ENCODE peak calls at places on chromosomes 3 and 15, in nine cellular contexts. One of them, this sample, is unnamed. For H3K27me3, the result is how much of the 10 kb centered on the place peaks cover.

GRCh38 chr3:190618349-190619030 is 104.6 kb downstream of the IL1RAP start:
- DNase-seq in endodermal cell: no peak
- DNase-seq in RWPE2: no peak
- DNase-seq in heart left ventricle: no peak
- DNase-seq in testis: no peak
- DNase-seq in CD4-positive, alpha-beta T cell: no peak
- DNase-seq in tibial artery: no peak
- DNase-seq in GM23338: no peak
- DNase-seq in uterus: no peak
- DNase-seq in this sample: no peak

GRCh38 chr3:107894998-107895397 is 195.8 kb downstream of the CD47 start:
- DNase-seq in RWPE2: no peak
- DNase-seq in tibial artery: no peak
- DNase-seq in endodermal cell: no peak
- DNase-seq in GM23338: no peak
- DNase-seq in heart left ventricle: no peak
- DNase-seq in CD4-positive, alpha-beta T cell: no peak
- DNase-seq in uterus: no peak
- DNase-seq in testis: no peak
- DNase-seq in this sample: no peak

GRCh38 chr15:45634442-45635190 is at the start of gene SQOR:
- DNase-seq in RWPE2: peak
- DNase-seq in tibial artery: peak
- DNase-seq in CD4-positive, alpha-beta T cell: peak
- DNase-seq in GM23338: peak
- DNase-seq in testis: peak
- DNase-seq in heart left ventricle: peak
- DNase-seq in endodermal cell: peak
- DNase-seq in uterus: peak
- DNase-seq in this sample: peak

GRCh38 chr3:126465928-126466564 is 9.6 kb downstream of the ZXDC start:
- DNase-seq in uterus: no peak
- DNase-seq in RWPE2: peak
- DNase-seq in GM23338: no peak
- DNase-seq in heart left ventricle: peak
- DNase-seq in testis: no peak
- DNase-seq in endodermal cell: peak
- DNase-seq in CD4-positive, alpha-beta T cell: no peak
- DNase-seq in tibial artery: peak
- DNase-seq in this sample: no peak

GRCh38 chr3:50364573-50365079 is 5.3 kb upstream of the TMEM115 start:
- DNase-seq in testis: no peak
- DNase-seq in GM23338: peak
- DNase-seq in RWPE2: no peak
- DNase-seq in CD4-positive, alpha-beta T cell: no peak
- DNase-seq in heart left ventricle: peak
- DNase-seq in uterus: no peak
- DNase-seq in tibial artery: no peak
- DNase-seq in endodermal cell: peak
- DNase-seq in this sample: no peak

GRCh38 chr3:111237906-111238305 is 166.3 kb downstream of the NECTIN3 start:
- DNase-seq in RWPE2: no peak
- DNase-seq in heart left ventricle: no peak
- DNase-seq in uterus: no peak
- DNase-seq in endodermal cell: no peak
- DNase-seq in CD4-positive, alpha-beta T cell: no peak
- DNase-seq in GM23338: no peak
- DNase-seq in tibial artery: no peak
- DNase-seq in testis: no peak
- DNase-seq in this sample: no peak

GRCh38 chr3:16417945-16418739 is 95.4 kb downstream of the RFTN1 start:
- DNase-seq in RWPE2: no peak
- DNase-seq in GM23338: no peak
- DNase-seq in CD4-positive, alpha-beta T cell: no peak
- DNase-seq in uterus: no peak
- DNase-seq in tibial artery: no peak
- DNase-seq in endodermal cell: no peak
- DNase-seq in testis: no peak
- DNase-seq in heart left ventricle: no peak
- DNase-seq in this sample: no peak

GRCh38 chr15:88623061-88623460 is 1.9 kb downstream of the AEN start:
- DNase-seq in endodermal cell: no peak
- DNase-seq in heart left ventricle: no peak
- DNase-seq in CD4-positive, alpha-beta T cell: no peak
- DNase-seq in GM23338: no peak
- DNase-seq in testis: no peak
- DNase-seq in tibial artery: no peak
- DNase-seq in RWPE2: peak
- DNase-seq in uterus: no peak
- DNase-seq in this sample: no peak

GRCh38 chr3:123347205-123347604 is 101.7 kb downstream of the ADCY5 start:
- DNase-seq in heart left ventricle: peak
- DNase-seq in tibial artery: peak
- DNase-seq in uterus: no peak
- DNase-seq in CD4-positive, alpha-beta T cell: no peak
- DNase-seq in RWPE2: peak
- DNase-seq in GM23338: no peak
- DNase-seq in testis: no peak
- DNase-seq in endodermal cell: no peak
- DNase-seq in this sample: no peak

GRCh38 chr3:123344941-123345594 is 103.8 kb downstream of the ADCY5 start:
- DNase-seq in RWPE2: peak
- DNase-seq in GM23338: peak
- DNase-seq in testis: no peak
- DNase-seq in heart left ventricle: peak
- DNase-seq in uterus: no peak
- DNase-seq in tibial artery: peak
- DNase-seq in CD4-positive, alpha-beta T cell: no peak
- DNase-seq in endodermal cell: peak
- DNase-seq in this sample: no peak

GRCh38 chr3:123346041-123346440 is 102.8 kb downstream of the ADCY5 start:
- DNase-seq in uterus: no peak
- DNase-seq in endodermal cell: peak
- DNase-seq in GM23338: no peak
- DNase-seq in CD4-positive, alpha-beta T cell: no peak
- DNase-seq in testis: no peak
- DNase-seq in RWPE2: peak
- DNase-seq in tibial artery: peak
- DNase-seq in heart left ventricle: peak
- DNase-seq in this sample: no peak

GRCh38 chr3:123347691-123348264 is 101.1 kb downstream of the ADCY5 start:
- DNase-seq in endodermal cell: no peak
- DNase-seq in tibial artery: peak
- DNase-seq in uterus: no peak
- DNase-seq in GM23338: peak
- DNase-seq in RWPE2: peak
- DNase-seq in heart left ventricle: no peak
- DNase-seq in testis: no peak
- DNase-seq in CD4-positive, alpha-beta T cell: no peak
- DNase-seq in this sample: no peak

DNA sequence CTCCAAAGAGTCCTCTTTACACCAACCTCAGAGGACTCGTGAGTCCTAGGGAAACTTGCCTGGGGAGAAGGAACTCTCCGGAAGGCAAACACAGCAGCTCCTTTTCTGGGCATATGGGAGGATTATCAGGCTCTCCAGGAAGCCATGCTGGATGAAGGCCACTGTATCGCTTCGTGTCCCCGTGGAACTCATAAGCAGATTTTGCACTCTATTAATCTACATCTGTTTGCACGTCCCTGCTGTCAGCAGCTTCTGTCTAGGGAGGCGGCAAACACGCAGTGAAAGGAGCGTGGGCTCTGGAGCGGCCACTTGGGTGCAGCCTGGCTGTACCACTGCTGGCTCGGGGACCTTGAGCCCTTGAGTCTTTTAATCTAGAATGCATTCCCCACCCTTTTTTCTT is 102.2 kb downstream of the ADCY5 start:
- DNase-seq in RWPE2: no peak
- DNase-seq in endodermal cell: no peak
- DNase-seq in tibial artery: peak
- DNase-seq in testis: peak
- DNase-seq in CD4-positive, alpha-beta T cell: no peak
- DNase-seq in uterus: no peak
- DNase-seq in GM23338: no peak
- DNase-seq in heart left ventricle: peak
- DNase-seq in this sample: peak
- H3K27me3 ChIP-seq in RWPE2: under half
- H3K27me3 ChIP-seq in endodermal cell: under half
- H3K27me3 ChIP-seq in tibial artery: under half
- H3K27me3 ChIP-seq in testis: under half
- H3K27me3 ChIP-seq in CD4-positive, alpha-beta T cell: under half
- H3K27me3 ChIP-seq in uterus: under half
- H3K27me3 ChIP-seq in GM23338: under half
- H3K27me3 ChIP-seq in heart left ventricle: under half
- H3K27me3 ChIP-seq in this sample: under half

GRCh38 chr3:4772858-4773257 is 206.4 kb upstream of the BHLHE40 start:
- DNase-seq in testis: no peak
- DNase-seq in GM23338: no peak
- DNase-seq in uterus: no peak
- DNase-seq in endodermal cell: no peak
- DNase-seq in heart left ventricle: no peak
- DNase-seq in tibial artery: no peak
- DNase-seq in CD4-positive, alpha-beta T cell: no peak
- DNase-seq in RWPE2: no peak
- DNase-seq in this sample: no peak

GRCh38 chr3:4774531-4774930 is 204.7 kb upstream of the BHLHE40 start:
- DNase-seq in CD4-positive, alpha-beta T cell: no peak
- DNase-seq in uterus: no peak
- DNase-seq in RWPE2: no peak
- DNase-seq in testis: no peak
- DNase-seq in heart left ventricle: no peak
- DNase-seq in endodermal cell: no peak
- DNase-seq in GM23338: no peak
- DNase-seq in tibial artery: no peak
- DNase-seq in this sample: no peak

GRCh38 chr3:4772171-4772804 is 206.9 kb upstream of the BHLHE40 start:
- DNase-seq in RWPE2: no peak
- DNase-seq in GM23338: no peak
- DNase-seq in heart left ventricle: peak
- DNase-seq in uterus: peak
- DNase-seq in tibial artery: peak
- DNase-seq in testis: peak
- DNase-seq in endodermal cell: no peak
- DNase-seq in CD4-positive, alpha-beta T cell: no peak
- DNase-seq in this sample: peak

GRCh38 chr3:4771238-4771637 is 208.0 kb upstream of the BHLHE40 start:
- DNase-seq in endodermal cell: no peak
- DNase-seq in heart left ventricle: no peak
- DNase-seq in CD4-positive, alpha-beta T cell: no peak
- DNase-seq in tibial artery: no peak
- DNase-seq in RWPE2: no peak
- DNase-seq in testis: no peak
- DNase-seq in uterus: no peak
- DNase-seq in GM23338: no peak
- DNase-seq in this sample: no peak

GRCh38 chr3:4773583-4773982 is 205.7 kb upstream of the BHLHE40 start:
- DNase-seq in tibial artery: no peak
- DNase-seq in CD4-positive, alpha-beta T cell: no peak
- DNase-seq in GM23338: no peak
- DNase-seq in endodermal cell: no peak
- DNase-seq in testis: no peak
- DNase-seq in uterus: no peak
- DNase-seq in heart left ventricle: no peak
- DNase-seq in RWPE2: no peak
- DNase-seq in this sample: no peak
- H3K27ac ChIP-seq in tibial artery: peak
- H3K27ac ChIP-seq in CD4-positive, alpha-beta T cell: no peak
- H3K27ac ChIP-seq in GM23338: no peak
- H3K27ac ChIP-seq in endodermal cell: no peak
- H3K27ac ChIP-seq in testis: no peak
- H3K27ac ChIP-seq in uterus: peak
- H3K27ac ChIP-seq in heart left ventricle: peak
- H3K27ac ChIP-seq in RWPE2: no peak
- H3K27ac ChIP-seq in this sample: no peak

GRCh38 chr15:82043130-82043673 is 2.6 kb downstream of the MEX3B start:
- DNase-seq in endodermal cell: peak
- DNase-seq in RWPE2: peak
- DNase-seq in uterus: peak
- DNase-seq in tibial artery: no peak
- DNase-seq in GM23338: peak
- DNase-seq in testis: peak
- DNase-seq in CD4-positive, alpha-beta T cell: no peak
- DNase-seq in heart left ventricle: peak
- DNase-seq in this sample: no peak
- TF ChIP-seq CTCF in endodermal cell: peak
- TF ChIP-seq CTCF in RWPE2: no peak
- TF ChIP-seq CTCF in uterus: no peak
- TF ChIP-seq CTCF in tibial artery: no peak
- TF ChIP-seq CTCF in GM23338: peak
- TF ChIP-seq CTCF in testis: no peak
- TF ChIP-seq CTCF in CD4-positive, alpha-beta T cell: no peak
- TF ChIP-seq CTCF in heart left ventricle: no peak
- TF ChIP-seq CTCF in this sample: no peak

GRCh38 chr3:10520118-10520517 is 14.7 kb upstream of the ATP2B2 start:
- DNase-seq in GM23338: no peak
- DNase-seq in heart left ventricle: no peak
- DNase-seq in uterus: no peak
- DNase-seq in CD4-positive, alpha-beta T cell: no peak
- DNase-seq in endodermal cell: peak
- DNase-seq in RWPE2: no peak
- DNase-seq in testis: peak
- DNase-seq in tibial artery: no peak
- DNase-seq in this sample: no peak

GRCh38 chr3:10521772-10522441 is 16.5 kb upstream of the ATP2B2 start:
- DNase-seq in heart left ventricle: peak
- DNase-seq in endodermal cell: peak
- DNase-seq in GM23338: no peak
- DNase-seq in RWPE2: no peak
- DNase-seq in CD4-positive, alpha-beta T cell: no peak
- DNase-seq in uterus: no peak
- DNase-seq in tibial artery: no peak
- DNase-seq in testis: peak
- DNase-seq in this sample: no peak

GRCh38 chr3:10524270-10524669 is 18.9 kb upstream of the ATP2B2 start:
- DNase-seq in CD4-positive, alpha-beta T cell: no peak
- DNase-seq in uterus: no peak
- DNase-seq in RWPE2: no peak
- DNase-seq in heart left ventricle: no peak
- DNase-seq in GM23338: no peak
- DNase-seq in endodermal cell: peak
- DNase-seq in testis: peak
- DNase-seq in tibial artery: no peak
- DNase-seq in this sample: no peak

GRCh38 chr3:10524799-10525301 is 19.5 kb upstream of the ATP2B2 start:
- DNase-seq in tibial artery: no peak
- DNase-seq in GM23338: no peak
- DNase-seq in endodermal cell: peak
- DNase-seq in RWPE2: no peak
- DNase-seq in uterus: no peak
- DNase-seq in testis: peak
- DNase-seq in heart left ventricle: no peak
- DNase-seq in CD4-positive, alpha-beta T cell: no peak
- DNase-seq in this sample: no peak

DNA sequence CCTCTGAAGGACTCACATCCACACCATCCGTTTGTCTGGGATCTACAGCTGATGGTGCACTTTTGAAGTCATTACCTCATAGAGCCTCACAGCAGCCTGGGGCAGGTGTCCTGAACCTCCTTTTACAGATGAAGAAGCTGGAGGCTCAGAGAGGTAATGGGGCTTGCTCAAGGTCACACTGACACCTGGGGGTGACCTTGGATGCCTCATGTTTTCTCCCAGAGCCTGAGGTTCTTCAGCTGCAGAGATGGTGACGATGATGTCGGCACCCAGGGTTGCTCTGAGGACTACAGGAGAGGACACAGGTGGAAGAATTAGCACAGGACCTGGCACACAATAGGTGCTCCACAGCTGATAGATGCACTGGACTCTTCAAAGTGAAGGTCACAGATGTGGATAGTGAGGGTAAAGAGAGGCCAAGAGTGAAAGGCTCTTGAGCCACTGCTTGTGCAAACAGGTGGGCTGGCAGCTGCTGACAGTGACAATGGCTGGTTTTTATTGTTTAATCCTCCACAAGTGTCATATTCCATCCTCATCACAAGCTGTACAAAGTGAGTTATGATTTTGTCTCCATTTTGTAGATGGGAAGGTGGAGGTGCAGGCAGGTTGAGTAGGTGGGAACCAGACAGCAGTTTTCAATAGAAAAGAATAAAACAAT is 17.4 kb upstream of the ATP2B2 start:
- DNase-seq in RWPE2: no peak
- DNase-seq in testis: peak
- DNase-seq in CD4-positive, alpha-beta T cell: no peak
- DNase-seq in GM23338: no peak
- DNase-seq in tibial artery: no peak
- DNase-seq in uterus: peak
- DNase-seq in heart left ventricle: no peak
- DNase-seq in endodermal cell: peak
- DNase-seq in this sample: no peak
- H3K27me3 ChIP-seq in RWPE2: under half
- H3K27me3 ChIP-seq in testis: under half
- H3K27me3 ChIP-seq in CD4-positive, alpha-beta T cell: under half
- H3K27me3 ChIP-seq in GM23338: under half
- H3K27me3 ChIP-seq in tibial artery: under half
- H3K27me3 ChIP-seq in uterus: under half
- H3K27me3 ChIP-seq in heart left ventricle: under half
- H3K27me3 ChIP-seq in endodermal cell: under half
- H3K27me3 ChIP-seq in this sample: under half